ENCODE peak calls at places on chromosome 14, in five cellular contexts. Q is mesenchymal stem cell, T is GM23248, Y is astrocyte, C is cardiac muscle cell. M is an unnamed sample. For H3K27me3 and H3K36me3, the result is how much of the 10 kb centered on the place peaks cover.

GRCh38 chr14:94288610-94289465 is 4.2 kb downstream of the SERPINA10 start:
- DNase-seq in T (no peak), C (no peak), Y (no peak), Q (no peak), M (no peak)

GRCh38 chr14:55926007-55926406 is 192.2 kb upstream of the PELI2 start:
- DNase-seq in C (no peak), Q (no peak), T (no peak), Y (no peak), M (no peak)

GRCh38 chr14:23057757-23058653 is 685 bp upstream of the CDH24 start:
- DNase-seq in Q (peak), C (peak), T (peak), Y (peak), M (no peak)

GRCh38 chr14:95761436-95761835 is 47.5 kb upstream of the TCL1A start:
- DNase-seq in T (no peak), C (no peak), Y (no peak), Q (no peak), M (no peak)

GRCh38 chr14:93970589-93970966 is 5.8 kb downstream of the ASB2 start:
- DNase-seq in C (no peak), T (peak), Y (no peak), Q (no peak), M (no peak)

GRCh38 chr14:104263671-104264358 is 125.4 kb downstream of the KIF26A start:
- DNase-seq in T (no peak), Q (no peak), C (no peak), Y (no peak), M (no peak)

GRCh38 chr14:71620401-71620800 is 311.8 kb upstream of the RGS6 start:
- DNase-seq in Y (peak), T (peak), Q (peak), C (no peak), M (no peak)

GRCh38 chr14:89723930-89724915 is 230.3 kb downstream of the EFCAB11 start:
- DNase-seq in Y (no peak), Q (no peak), C (no peak), T (peak), M (no peak)

GRCh38 chr14:35617500-35617899 is 83.5 kb downstream of the INSM2 start:
- DNase-seq in C (no peak), Q (no peak), Y (no peak), T (no peak), M (no peak)
- H3K27me3 ChIP-seq in C (under half), Q (under half), Y (under half), T (under half), M (under half)

GRCh38 chr14:61531741-61532505 is 163.4 kb upstream of the HIF1A start:
- DNase-seq in Q (no peak), Y (no peak), C (no peak), T (peak), M (no peak)
- H3K36me3 ChIP-seq in Q (under half), Y (under half), C (under half), T (under half), M (under half)

GRCh38 chr14:54719406-54719805 is 152.5 kb downstream of the SAMD4A start:
- DNase-seq in Q (no peak), T (no peak), C (no peak), Y (no peak), M (no peak)
- H3K4me3 ChIP-seq in Q (no peak), T (no peak), C (no peak), Y (no peak), M (no peak)

GRCh38 chr14:67515386-67516079 is 17.6 kb upstream of the PLEKHH1 start:
- DNase-seq in T (peak), C (no peak), Y (no peak), Q (no peak), M (no peak)

GRCh38 chr14:67519406-67519805 is 13.7 kb upstream of the PLEKHH1 start:
- DNase-seq in C (no peak), Y (no peak), Q (no peak), T (no peak), M (no peak)

GRCh38 chr14:67516679-67517078 is 16.4 kb upstream of the PLEKHH1 start:
- DNase-seq in T (no peak), Q (no peak), Y (no peak), C (no peak), M (no peak)

GRCh38 chr14:67514650-67515385 is 18.3 kb upstream of the PLEKHH1 start:
- DNase-seq in C (no peak), T (peak), Q (peak), Y (peak), M (no peak)

GRCh38 chr14:67517083-67517482 is 16.0 kb upstream of the PLEKHH1 start:
- DNase-seq in Y (peak), Q (no peak), T (peak), C (peak), M (no peak)
- H3K27me3 ChIP-seq in Y (under half), Q (half or more), T (half or more), C (half or more), M (under half)

M was measured in BJ.